ENCODE peak calls at places on chromosomes 16 and 17, in eight cellular contexts. K is A673, D is left lung, Y is fibroblast of lung, U is A549, M is ovary, X is GM23248, W is heart left ventricle. I is an unnamed sample.

GRCh38 chr17:78390241-78391050 is 12.0 kb downstream of the PGS1 start:
- DNase-seq in X (peak; percentile 97), W (no peak), U (peak; percentile 75), D (peak; percentile 16), Y (peak; percentile 94), M (no peak), K (peak; percentile 49), I (no peak)

GRCh38 chr16:67521095-67521804 is 7.4 kb upstream of the RIPOR1 start:
- DNase-seq in D (peak; percentile 98), X (peak; percentile 97), U (peak; percentile 96), Y (peak; percentile 94), K (peak; percentile 98), M (peak; percentile 95), W (peak; percentile 95), I (peak; percentile 79)

GRCh38 chr17:18230288-18231141 is 5.1 kb downstream of the LLGL1 start:
- DNase-seq in M (no peak), U (no peak), K (no peak), X (no peak), Y (no peak), W (no peak), D (no peak), I (no peak)

GRCh38 chr16:85313541-85314208 is 201.4 kb upstream of the CIBAR2 start:
- DNase-seq in M (peak; percentile 44), X (peak; percentile 48), U (no peak), K (no peak), Y (peak; percentile 32), D (no peak), W (no peak), I (no peak)

GRCh38 chr16:50548659-50549560 is 714 bp downstream of the NKD1 start:
- DNase-seq in U (no peak), D (no peak), M (peak; percentile 55), X (peak; percentile 59), Y (no peak), K (peak; percentile 20), W (no peak), I (no peak)

GRCh38 chr17:51346218-51346982 is 86.1 kb downstream of the UTP18 start:
- DNase-seq in Y (no peak), K (no peak), D (no peak), W (no peak), X (no peak), M (no peak), U (no peak), I (no peak)

GRCh38 chr17:4229627-4230026 is 34.2 kb downstream of the ANKFY1 start:
- DNase-seq in D (no peak), X (peak; percentile 96), U (no peak), W (no peak), Y (no peak), M (peak; percentile 43), K (no peak), I (no peak)

GRCh38 chr17:58328195-58329034 is at the start of gene TSPOAP1:
- DNase-seq in W (no peak), K (no peak), D (peak; percentile 78), X (no peak), U (no peak), M (no peak), Y (no peak), I (no peak)

GRCh38 chr17:43444223-43445008 is 39.4 kb upstream of the DHX8 start:
- DNase-seq in Y (no peak), K (no peak), X (no peak), W (no peak), D (no peak), U (no peak), M (no peak), I (no peak)

GRCh38 chr16:397736-398332 is 835 bp downstream of the NME4 start:
- DNase-seq in U (peak; percentile 86), M (peak; percentile 70), K (peak; percentile 83), W (peak; percentile 78), D (peak; percentile 87), X (peak; percentile 92), Y (peak; percentile 73), I (peak; percentile 31)

GRCh38 chr17:56679148-56679766 is 85.8 kb downstream of the NOG start:
- DNase-seq in D (no peak), X (peak; percentile 67), K (peak; percentile 56), Y (peak; percentile 58), M (no peak), W (no peak), U (peak; percentile 23), I (no peak)

GRCh38 chr17:78258323-78259229 is 27.1 kb downstream of the TMEM235 start:
- DNase-seq in U (no peak), K (peak; percentile 86), D (peak; percentile 94), X (peak; percentile 13), M (no peak), W (peak; percentile 52), Y (peak; percentile 23), I (no peak)

GRCh38 chr17:13393841-13394710 is 207.7 kb downstream of the HS3ST3A1 start:
- DNase-seq in K (no peak), X (peak; percentile 97), U (no peak), Y (peak; percentile 82), W (no peak), M (no peak), D (no peak), I (no peak)

GRCh38 chr17:57410169-57410568 is 153.8 kb downstream of the MSI2 start:
- DNase-seq in Y (no peak), M (no peak), X (no peak), D (no peak), W (no peak), U (no peak), K (no peak), I (no peak)

GRCh38 chr16:79601092-79601977 is 798 bp upstream of the MAF start:
- DNase-seq in M (peak; percentile 67), X (peak; percentile 36), Y (peak; percentile 54), D (peak; percentile 87), W (peak; percentile 51), K (no peak), U (peak; percentile 13), I (peak; percentile 79)

GRCh38 chr17:1179112-1179634 is 608 bp downstream of the ABR start:
- DNase-seq in Y (no peak), D (no peak), K (no peak), M (peak; percentile 75), X (peak; percentile 45), W (no peak), U (no peak), I (no peak)
- H3K27ac ChIP-seq in Y (no peak overlapping the region), D (peak overlapping the region; percentile 45), K (no peak overlapping the region), M (peak overlapping the region; percentile 6), X (no peak overlapping the region), W (peak overlapping the region; percentile 60), U (peak overlapping the region; percentile 80), I (peak overlapping the region; percentile 61)

GRCh38 chr17:77002103-77003045 is 134.2 kb downstream of the MGAT5B start:
- DNase-seq in M (no peak), X (peak; percentile 57), D (no peak), U (peak; percentile 100), K (peak; percentile 47), Y (peak; percentile 58), W (no peak), I (no peak)

GRCh38 chr17:77001487-77001886 is 133.3 kb downstream of the MGAT5B start:
- DNase-seq in Y (no peak), M (no peak), W (no peak), D (no peak), K (no peak), U (no peak), X (no peak), I (no peak)

GRCh38 chr17:76998839-76999238 is 130.6 kb downstream of the MGAT5B start:
- DNase-seq in Y (no peak), D (no peak), W (no peak), M (no peak), U (no peak), K (no peak), X (no peak), I (no peak)

GRCh38 chr17:76997981-76998531 is 129.9 kb downstream of the MGAT5B start:
- DNase-seq in X (no peak), K (no peak), D (no peak), M (no peak), W (no peak), Y (no peak), U (no peak), I (no peak)

DNA sequence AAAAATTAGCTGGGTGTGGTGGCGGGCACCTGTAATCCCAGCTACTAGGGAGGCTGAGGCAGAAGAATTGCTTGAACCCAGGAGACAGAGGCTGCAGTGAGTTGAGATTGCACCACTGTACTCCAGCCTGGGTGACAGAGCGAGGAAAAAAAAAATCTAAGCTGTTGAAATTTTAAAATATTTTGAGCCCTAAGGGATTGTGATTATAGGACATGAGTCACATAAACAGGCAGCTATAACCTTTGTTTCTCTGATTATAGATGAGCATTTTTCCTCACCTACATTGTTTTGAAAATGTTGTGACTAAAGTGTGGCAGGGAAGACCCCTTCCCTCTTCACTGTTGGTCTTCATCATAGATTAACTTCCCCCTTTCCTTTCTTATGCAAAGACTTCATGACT is 135.5 kb downstream of the MGAT5B start:
- DNase-seq in D (no peak), U (no peak), Y (no peak), W (no peak), M (no peak), K (no peak), X (no peak), I (no peak)
- H3K4me1 ChIP-seq in D (no peaks in the 10 kb centered on the region), U (peaks cover 36% of the 10 kb centered on the region), Y (no peaks in the 10 kb centered on the region), W (no peaks in the 10 kb centered on the region), M (no peaks in the 10 kb centered on the region), K (no peaks in the 10 kb centered on the region), X (no peaks in the 10 kb centered on the region), I (no peaks in the 10 kb centered on the region)

GRCh38 chr16:4494746-4495490 is 18.7 kb downstream of the HMOX2 start:
- DNase-seq in X (peak; percentile 83), K (peak; percentile 69), W (no peak), Y (peak; percentile 72), M (no peak), U (peak; percentile 62), D (no peak), I (no peak)

GRCh38 chr16:4499196-4499555 is 23.0 kb downstream of the HMOX2 start:
- DNase-seq in X (no peak), M (no peak), Y (no peak), D (no peak), K (no peak), W (no peak), U (no peak), I (no peak)

GRCh38 chr16:4495766-4496165 is 19.6 kb downstream of the HMOX2 start:
- DNase-seq in W (no peak), X (no peak), D (no peak), U (no peak), Y (no peak), M (no peak), K (no peak), I (no peak)

GRCh38 chr16:4498546-4499195 is 22.5 kb downstream of the HMOX2 start:
- DNase-seq in X (no peak), K (no peak), W (no peak), Y (no peak), M (no peak), U (no peak), D (no peak), I (no peak)

DNA sequence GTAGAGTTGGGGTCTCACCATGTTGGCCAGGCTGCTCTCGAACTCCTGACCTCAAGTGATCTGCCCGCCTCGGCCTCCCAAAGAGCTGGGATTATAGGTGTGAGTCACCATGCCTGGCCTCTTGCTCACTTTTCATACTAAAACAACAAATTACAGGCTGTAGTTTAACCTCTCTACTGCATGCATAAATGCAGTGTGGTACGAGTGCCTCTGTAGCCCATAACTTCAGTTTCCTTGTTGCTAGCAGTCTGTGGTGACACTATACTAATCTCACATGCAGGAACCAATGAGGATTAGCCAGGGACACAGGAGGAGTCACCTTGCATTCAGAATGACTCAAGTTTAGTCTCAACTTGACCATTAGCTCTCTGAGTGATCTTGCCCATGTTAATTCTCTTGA is 20.1 kb downstream of the HMOX2 start:
- DNase-seq in M (no peak), W (no peak), Y (peak; percentile 42), U (peak; percentile 36), X (peak; percentile 79), K (no peak), D (no peak), I (no peak)
- H3K27ac ChIP-seq in M (no peak overlapping the region), W (no peak overlapping the region), Y (peak overlapping the region; percentile 75), U (no peak overlapping the region), X (peak overlapping the region; percentile 63), K (no peak overlapping the region), D (no peak overlapping the region), I (no peak overlapping the region)

GRCh38 chr17:66971730-66972441 is 7.4 kb downstream of the CACNG4 start:
- DNase-seq in W (no peak), X (no peak), M (no peak), U (no peak), K (no peak), Y (no peak), D (peak; percentile 33), I (no peak)
- H3K4me1 ChIP-seq in W (no peaks in the 10 kb centered on the region), X (no peaks in the 10 kb centered on the region), M (no peaks in the 10 kb centered on the region), U (peaks cover 3% of the 10 kb centered on the region), K (no peaks in the 10 kb centered on the region), Y (no peaks in the 10 kb centered on the region), D (no peaks in the 10 kb centered on the region), I (no peaks in the 10 kb centered on the region)

I was measured in ascending aorta.